ENCODE peak calls at places on chromosomes 5 and 9, in nine cellular contexts. B is Peyer's patch, X is lower lobe of right lung, H is tibial artery, M is HepG2, J is Panc1, V is NT2/D1, E is ovary, F is heart right ventricle. W is an unnamed sample.

GRCh38 chr5:153960269-153961215 is 78.2 kb downstream of the FAM114A2 start:
- DNase-seq in B (no peak), X (no peak), H (no peak), M (no peak), J (no peak), V (no peak), E (no peak), F (no peak), W (no peak)

GRCh38 chr5:27437594-27438200 is 399.3 kb upstream of the CDH9 start:
- DNase-seq in B (no peak), X (no peak), H (no peak), M (no peak), J (no peak), V (no peak), E (no peak), F (no peak), W (no peak)

GRCh38 chr9:114155967-114156294 is 594 bp downstream of the COL27A1 start:
- DNase-seq in B (no peak), X (no peak), H (no peak), M (no peak), J (no peak), V (no peak), E (peak; percentile 46), F (no peak), W (no peak)

GRCh38 chr9:69951411-69951810 is 92.2 kb upstream of the MAMDC2 start:
- DNase-seq in B (no peak), X (no peak), H (no peak), M (no peak), J (no peak), V (no peak), E (no peak), F (no peak), W (no peak)

GRCh38 chr5:107147584-107147983 is 523.2 kb downstream of the EFNA5 start:
- DNase-seq in B (no peak), X (no peak), H (no peak), M (no peak), J (no peak), V (no peak), E (no peak), F (no peak), W (no peak)

GRCh38 chr9:134125413-134126095 is 10.3 kb upstream of the WDR5 start:
- DNase-seq in B (no peak), X (no peak), H (no peak), M (no peak), J (no peak), V (no peak), E (no peak), F (no peak), W (no peak)

GRCh38 chr5:38528162-38528703 is 28.2 kb downstream of the LIFR start:
- DNase-seq in B (no peak), X (no peak), H (no peak), M (peak; percentile 88), J (no peak), V (no peak), E (no peak), F (no peak), W (no peak)

GRCh38 chr5:124902097-124902821 is 155.8 kb upstream of the ZNF608 start:
- DNase-seq in B (peak; percentile 72), X (no peak), H (peak; percentile 32), M (no peak), J (no peak), V (no peak), E (no peak), F (no peak), W (peak; percentile 42)

GRCh38 chr5:149366169-149366750 is 8.4 kb downstream of the PCYOX1L start:
- DNase-seq in B (no peak), X (no peak), H (no peak), M (peak; percentile 28), J (no peak), V (no peak), E (no peak), F (no peak), W (no peak)

GRCh38 chr9:37100317-37100716 is 20.1 kb upstream of the ZCCHC7 start:
- DNase-seq in B (no peak), X (no peak), H (no peak), M (no peak), J (no peak), V (peak; percentile 58), E (no peak), F (no peak), W (no peak)

GRCh38 chr9:27387722-27388121 is 90.8 kb upstream of the EQTN start:
- DNase-seq in B (no peak), X (no peak), H (no peak), M (no peak), J (no peak), V (no peak), E (no peak), F (no peak), W (no peak)

GRCh38 chr9:89022071-89022721 is 30.9 kb downstream of the S1PR3 start:
- DNase-seq in B (no peak), X (peak; percentile 91), H (no peak), M (no peak), J (no peak), V (no peak), E (no peak), F (no peak), W (no peak)

GRCh38 chr5:84382363-84383295 is 2.1 kb downstream of the EDIL3 start:
- DNase-seq in B (no peak), X (peak; percentile 51), H (peak; percentile 41), M (no peak), J (no peak), V (peak; percentile 23), E (peak; percentile 24), F (peak; percentile 24), W (no peak)

GRCh38 chr5:179387151-179388110 is 42.2 kb upstream of the ADAMTS2 start:
- DNase-seq in B (no peak), X (no peak), H (no peak), M (no peak), J (no peak), V (no peak), E (no peak), F (no peak), W (no peak)

GRCh38 chr5:147234825-147235635 is at the start of gene STK32A:
- DNase-seq in B (no peak), X (peak; percentile 84), H (peak; percentile 43), M (no peak), J (no peak), V (peak; percentile 54), E (peak; percentile 59), F (peak; percentile 44), W (peak; percentile 5)

GRCh38 chr5:172936441-172936840 is 22.8 kb upstream of the RPL26L1 start:
- DNase-seq in B (no peak), X (no peak), H (no peak), M (no peak), J (no peak), V (no peak), E (no peak), F (no peak), W (no peak)

GRCh38 chr9:106287108-106287631 is 575.8 kb upstream of the ZNF462 start:
- DNase-seq in B (no peak), X (no peak), H (no peak), M (no peak), J (no peak), V (no peak), E (no peak), F (no peak), W (no peak)
- H3K4me3 ChIP-seq in B (no peak overlapping the region), X (peak overlapping the region; percentile 24), H (peak overlapping the region; percentile 37), M (no peak overlapping the region), J (peak overlapping the region; percentile 14), V (no peak overlapping the region), E (peak overlapping the region; percentile 33), F (no peak overlapping the region), W (no peak overlapping the region)

GRCh38 chr9:129560849-129561248 is 60.1 kb downstream of the C9orf50 start:
- DNase-seq in B (no peak), X (no peak), H (no peak), M (peak; percentile 35), J (no peak), V (no peak), E (no peak), F (no peak), W (no peak)
- H3K4me1 ChIP-seq in B (no peaks in the 10 kb centered on the region), X (peaks cover 6% of the 10 kb centered on the region), H (peaks cover 5% of the 10 kb centered on the region), M (peaks cover 84% of the 10 kb centered on the region), J (peaks cover 11% of the 10 kb centered on the region), V (peaks cover 39% of the 10 kb centered on the region), E (peaks cover 28% of the 10 kb centered on the region), F (no peaks in the 10 kb centered on the region), W (no peaks in the 10 kb centered on the region)

GRCh38 chr9:130400870-130401269 is 43.9 kb upstream of the ASS1 start:
- DNase-seq in B (no peak), X (no peak), H (no peak), M (no peak), J (no peak), V (no peak), E (no peak), F (no peak), W (no peak)

GRCh38 chr9:130402243-130402642 is 42.5 kb upstream of the ASS1 start:
- DNase-seq in B (no peak), X (no peak), H (no peak), M (no peak), J (no peak), V (no peak), E (no peak), F (no peak), W (no peak)

GRCh38 chr9:130399768-130400167 is 45.0 kb upstream of the ASS1 start:
- DNase-seq in B (no peak), X (no peak), H (no peak), M (no peak), J (no peak), V (no peak), E (no peak), F (no peak), W (no peak)

GRCh38 chr9:130405657-130406257 is 39.0 kb upstream of the ASS1 start:
- DNase-seq in B (no peak), X (no peak), H (no peak), M (no peak), J (no peak), V (no peak), E (no peak), F (no peak), W (no peak)

DNA sequence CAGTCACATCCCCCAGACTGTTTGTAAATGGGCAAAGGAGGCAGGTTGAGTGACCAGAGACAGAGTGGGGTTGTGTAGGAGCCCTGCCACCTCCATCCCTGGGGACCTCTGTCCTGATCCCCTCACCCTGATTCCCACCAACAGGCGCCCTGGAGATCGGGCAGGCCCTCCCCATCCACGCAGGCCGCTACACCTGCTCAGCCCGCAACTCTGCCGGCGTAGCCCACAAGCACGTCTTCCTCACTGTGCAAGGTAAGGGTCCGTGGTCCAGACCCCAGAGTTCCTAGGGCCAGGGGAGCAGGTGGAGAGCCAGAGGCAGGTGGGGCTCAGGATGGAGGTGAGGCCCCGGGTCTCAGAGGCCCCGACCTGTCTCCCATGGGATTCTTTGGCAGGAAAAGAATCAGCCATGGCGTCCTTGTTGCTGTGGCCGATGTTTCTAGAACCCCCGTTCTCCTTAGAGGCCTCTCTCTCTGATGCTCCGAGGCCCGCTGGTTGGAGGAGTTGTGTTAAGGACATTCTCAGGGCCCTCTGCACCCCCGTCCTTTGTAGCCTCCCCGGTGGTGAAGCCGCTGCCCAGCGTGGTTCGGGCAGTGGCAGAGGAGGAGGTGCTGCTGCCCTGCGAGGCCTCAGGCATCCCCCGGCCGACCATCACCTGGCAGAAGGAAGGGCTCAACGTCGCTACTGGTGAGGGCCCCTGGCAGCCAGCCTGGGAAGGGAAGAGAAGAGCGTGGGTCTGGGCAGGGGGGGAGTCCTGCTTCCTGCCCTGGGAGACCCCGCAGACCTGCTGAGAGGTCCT is 41.9 kb upstream of the ASS1 start:
- DNase-seq in B (no peak), X (no peak), H (no peak), M (no peak), J (no peak), V (no peak), E (no peak), F (no peak), W (no peak)
- H3K27me3 ChIP-seq in B (no peaks in the 10 kb centered on the region), X (no peaks in the 10 kb centered on the region), H (no peaks in the 10 kb centered on the region), M (peaks cover 26% of the 10 kb centered on the region), J (no peaks in the 10 kb centered on the region), V (no peaks in the 10 kb centered on the region), E (no peaks in the 10 kb centered on the region), F (no peaks in the 10 kb centered on the region), W (no peaks in the 10 kb centered on the region)

GRCh38 chr9:14180942-14181270 is 133.0 kb downstream of the NFIB start:
- DNase-seq in B (no peak), X (no peak), H (no peak), M (no peak), J (no peak), V (no peak), E (no peak), F (no peak), W (no peak)
- H3K4me3 ChIP-seq in B (no peak overlapping the region), X (peak overlapping the region; percentile 15), H (peak overlapping the region; percentile 18), M (no peak overlapping the region), J (no peak overlapping the region), V (no peak overlapping the region), E (peak overlapping the region; percentile 5), F (no peak overlapping the region), W (no peak overlapping the region)